ENCODE peak calls at places on chromosome 1, in nine cellular contexts. B is dorsolateral prefrontal cortex, H is kidney epithelial cell, E is CD14-positive monocyte, V is IMR-90, I is colonic mucosa, R is A549, J is cardiac muscle cell, F is progenitor cell of endocrine pancreas. Y is an unnamed sample.

GRCh38 chr1:16418823-16419425 is 18.3 kb downstream of the SPATA21 start:
- DNase-seq in B (no peak), H (no peak), E (no peak), V (peak; percentile 7), I (no peak), R (no peak), J (peak; percentile 41), F (no peak), Y (no peak)

GRCh38 chr1:10693497-10694273 is 102.8 kb downstream of the CASZ1 start:
- DNase-seq in B (no peak), H (no peak), E (no peak), V (no peak), I (no peak), R (peak; percentile 28), J (no peak), F (peak; percentile 35), Y (peak; percentile 63)

GRCh38 chr1:206803221-206803730 is 31.0 kb upstream of the IL10 start:
- DNase-seq in B (no peak), H (no peak), E (no peak), V (no peak), I (peak; percentile 19), R (no peak), J (peak; percentile 25), F (no peak), Y (no peak)

GRCh38 chr1:204520834-204521709 is 4.9 kb downstream of the MDM4 start:
- DNase-seq in B (no peak), H (peak; percentile 89), E (peak; percentile 64), V (peak; percentile 90), I (no peak), R (no peak), J (peak; percentile 39), F (no peak), Y (no peak)

GRCh38 chr1:92480200-92480812 is 6.4 kb downstream of the GFI1 start:
- DNase-seq in B (no peak), H (no peak), E (no peak), V (no peak), I (peak; percentile 25), R (no peak), J (no peak), F (peak; percentile 25), Y (no peak)

GRCh38 chr1:151012684-151013471 is 4.6 kb downstream of the PRUNE1 start:
- DNase-seq in B (no peak), H (no peak), E (no peak), V (no peak), I (peak; percentile 72), R (no peak), J (peak; percentile 75), F (no peak), Y (no peak)

GRCh38 chr1:31651766-31652165 is 7.1 kb upstream of the PEF1 start:
- DNase-seq in B (no peak), H (no peak), E (no peak), V (no peak), I (no peak), R (no peak), J (no peak), F (no peak), Y (no peak)

GRCh38 chr1:58883037-58883887 is 99.4 kb upstream of the JUN start:
- DNase-seq in B (peak; percentile 70), H (peak; percentile 95), E (peak; percentile 92), V (peak; percentile 97), I (peak; percentile 70), R (peak; percentile 41), J (peak; percentile 99), F (no peak), Y (no peak)

GRCh38 chr1:150575518-150576366 is 3.7 kb downstream of the MCL1 start:
- DNase-seq in B (no peak), H (no peak), E (no peak), V (peak; percentile 23), I (no peak), R (no peak), J (peak; percentile 48), F (no peak), Y (no peak)

GRCh38 chr1:234702342-234703000 is 92.5 kb upstream of the IRF2BP2 start:
- DNase-seq in B (no peak), H (no peak), E (no peak), V (no peak), I (peak; percentile 28), R (no peak), J (no peak), F (no peak), Y (no peak)

GRCh38 chr1:75034376-75034775 is 99.8 kb upstream of the LHX8 start:
- DNase-seq in B (no peak), H (no peak), E (no peak), V (no peak), I (no peak), R (no peak), J (no peak), F (no peak), Y (no peak)

GRCh38 chr1:199463521-199464127 is 563.9 kb upstream of the NR5A2 start:
- DNase-seq in B (no peak), H (peak; percentile 21), E (no peak), V (peak; percentile 82), I (peak; percentile 24), R (peak; percentile 9), J (peak; percentile 83), F (no peak), Y (peak; percentile 5)
- TF ChIP-seq CTCF in B (no peak), H (peak; percentile 35), E (no peak), V (peak; percentile 71), I (no peak), R (peak; percentile 49), J (peak; percentile 77), F (peak; percentile 71), Y (peak; percentile 26)

DNA sequence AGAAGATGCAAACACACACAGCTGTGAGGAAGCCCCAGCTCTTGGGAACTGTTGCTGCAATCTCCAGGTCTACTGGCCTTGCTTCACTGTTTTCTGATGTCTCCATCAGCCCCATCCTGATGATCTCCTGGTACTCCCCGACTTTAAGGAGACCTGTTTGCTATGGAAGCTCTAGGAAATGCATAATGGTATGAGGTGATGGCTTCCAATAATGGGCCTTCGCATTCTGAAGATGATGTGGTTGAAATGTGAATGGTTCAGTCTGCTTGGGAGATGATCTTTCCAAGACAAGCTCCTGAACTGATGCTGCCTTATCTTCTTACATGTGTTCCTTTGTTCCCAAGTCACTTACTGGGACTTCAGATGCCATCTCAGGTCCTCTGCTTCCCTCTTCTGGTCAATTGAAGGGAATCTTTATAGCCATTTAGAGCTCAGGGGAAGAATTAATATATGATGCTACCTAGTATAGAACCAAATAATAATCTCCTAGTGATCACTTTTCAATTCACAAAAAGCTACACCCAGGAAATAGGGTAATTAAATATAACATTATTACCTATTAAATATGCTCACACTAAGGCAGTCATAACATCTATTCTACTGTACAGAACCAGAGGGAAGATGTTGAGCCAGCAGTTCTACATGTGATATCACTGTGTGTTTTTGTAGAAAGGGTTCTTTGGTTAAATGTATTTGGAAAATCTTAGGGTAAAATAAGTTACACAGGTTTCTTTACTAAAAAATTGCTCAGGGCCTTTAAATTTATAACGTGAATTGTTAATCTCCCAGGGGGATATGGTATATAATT is 73.9 kb upstream of the VTCN1 start:
- DNase-seq in B (no peak), H (peak; percentile 45), E (no peak), V (peak; percentile 79), I (peak; percentile 19), R (peak; percentile 43), J (peak; percentile 73), F (no peak), Y (no peak)
- TF ChIP-seq CTCF in B (peak; percentile 69), H (peak; percentile 45), E (no peak), V (peak; percentile 86), I (peak; percentile 41), R (peak; percentile 77), J (peak; percentile 52), F (peak; percentile 82), Y (peak; percentile 72)

GRCh38 chr1:50599546-50599945 is 176.3 kb upstream of the DMRTA2 start:
- DNase-seq in B (no peak), H (no peak), E (no peak), V (no peak), I (no peak), R (no peak), J (no peak), F (no peak), Y (no peak)

GRCh38 chr1:50609508-50609907 is 186.3 kb upstream of the DMRTA2 start:
- DNase-seq in B (no peak), H (no peak), E (no peak), V (no peak), I (no peak), R (no peak), J (no peak), F (no peak), Y (no peak)

GRCh38 chr1:50603274-50604271 is 180.3 kb upstream of the DMRTA2 start:
- DNase-seq in B (no peak), H (peak; percentile 25), E (no peak), V (peak; percentile 69), I (no peak), R (no peak), J (peak; percentile 15), F (no peak), Y (no peak)

GRCh38 chr1:50605186-50605875 is 182.1 kb upstream of the DMRTA2 start:
- DNase-seq in B (no peak), H (peak; percentile 2), E (no peak), V (peak; percentile 57), I (peak; percentile 34), R (peak; percentile 19), J (peak; percentile 64), F (no peak), Y (no peak)

DNA sequence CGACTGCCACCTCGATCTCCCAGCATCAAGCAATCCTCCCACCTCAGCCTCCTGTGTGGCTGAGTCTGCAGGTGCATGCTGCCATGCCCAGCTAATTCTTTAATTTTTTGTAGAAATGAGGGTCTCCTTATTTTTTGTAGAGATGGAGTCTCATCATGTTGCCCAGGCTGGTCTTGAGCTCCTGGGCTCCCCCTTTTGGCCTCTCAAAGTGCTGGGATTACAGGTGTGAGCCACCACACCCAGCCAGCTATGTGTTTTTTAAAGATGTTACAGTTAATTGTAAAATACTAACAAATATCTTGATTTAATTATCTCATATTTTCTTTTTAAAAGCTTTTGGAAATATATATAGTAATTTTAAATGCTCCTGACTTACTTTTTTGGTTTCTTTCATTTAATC is 181.3 kb upstream of the DMRTA2 start:
- DNase-seq in B (no peak), H (no peak), E (no peak), V (no peak), I (no peak), R (no peak), J (no peak), F (no peak), Y (no peak)
- TF ChIP-seq CTCF in B (no peak), H (no peak), E (no peak), V (peak; percentile 8), I (no peak), R (no peak), J (no peak), F (peak; percentile 21), Y (no peak)

GRCh38 chr1:226762055-226762454 is 23.0 kb upstream of the ITPKB start:
- DNase-seq in B (no peak), H (no peak), E (no peak), V (no peak), I (no peak), R (no peak), J (no peak), F (no peak), Y (no peak)

GRCh38 chr1:226761322-226761721 is 22.2 kb upstream of the ITPKB start:
- DNase-seq in B (no peak), H (no peak), E (no peak), V (no peak), I (no peak), R (no peak), J (no peak), F (no peak), Y (no peak)

GRCh38 chr1:226763741-226764264 is 24.7 kb upstream of the ITPKB start:
- DNase-seq in B (no peak), H (peak; percentile 65), E (no peak), V (peak; percentile 96), I (no peak), R (peak; percentile 87), J (peak; percentile 79), F (no peak), Y (no peak)

GRCh38 chr1:226764533-226764932 is 25.5 kb upstream of the ITPKB start:
- DNase-seq in B (no peak), H (no peak), E (no peak), V (no peak), I (no peak), R (no peak), J (no peak), F (no peak), Y (no peak)

GRCh38 chr1:226762988-226763740 is 24.1 kb upstream of the ITPKB start:
- DNase-seq in B (no peak), H (no peak), E (no peak), V (no peak), I (no peak), R (no peak), J (no peak), F (no peak), Y (no peak)
- TF ChIP-seq CTCF in B (no peak), H (no peak), E (no peak), V (no peak), I (no peak), R (no peak), J (no peak), F (no peak), Y (no peak)

Y was measured in nephron progenitor cell.